ENCODE peak calls at places on chromosomes 1 and 21, in six cellular contexts. G, Q, K, T, Y and L are unnamed samples.

GRCh38 chr1:220894025-220894923 is 15.0 kb downstream of the HLX start:
- DNase-seq in Y (peak), T (no peak), Q (no peak), G (no peak), K (no peak), L (no peak)

GRCh38 chr1:6859415-6860343 is 74.4 kb downstream of the CAMTA1 start:
- DNase-seq in T (no peak), Q (peak), Y (no peak), K (no peak), G (no peak), L (peak)

GRCh38 chr21:31158789-31159581 is 120.7 kb upstream of the KRTAP19-8 start:
- DNase-seq in Q (peak), Y (no peak), K (no peak), T (no peak), G (no peak), L (no peak)

GRCh38 chr1:212738330-212738729 is 38.7 kb upstream of the BATF3 start:
- DNase-seq in G (no peak), K (no peak), Y (no peak), Q (peak), T (no peak), L (peak)

GRCh38 chr1:31760901-31761470 is 3.2 kb downstream of the ADGRB2 start:
- DNase-seq in Q (peak), K (no peak), Y (peak), G (peak), T (peak), L (no peak)

GRCh38 chr1:200857804-200858203 is 15.0 kb upstream of the GPR25 start:
- DNase-seq in Y (no peak), T (no peak), G (no peak), Q (no peak), K (no peak), L (no peak)

GRCh38 chr1:54095543-54096286 is 42.3 kb downstream of the TCEANC2 start:
- DNase-seq in T (no peak), Q (no peak), Y (no peak), K (no peak), G (peak), L (no peak)

GRCh38 chr21:41681939-41682718 is 84.7 kb downstream of the RIPK4 start:
- DNase-seq in G (no peak), T (no peak), Y (no peak), Q (no peak), K (no peak), L (no peak)

DNA sequence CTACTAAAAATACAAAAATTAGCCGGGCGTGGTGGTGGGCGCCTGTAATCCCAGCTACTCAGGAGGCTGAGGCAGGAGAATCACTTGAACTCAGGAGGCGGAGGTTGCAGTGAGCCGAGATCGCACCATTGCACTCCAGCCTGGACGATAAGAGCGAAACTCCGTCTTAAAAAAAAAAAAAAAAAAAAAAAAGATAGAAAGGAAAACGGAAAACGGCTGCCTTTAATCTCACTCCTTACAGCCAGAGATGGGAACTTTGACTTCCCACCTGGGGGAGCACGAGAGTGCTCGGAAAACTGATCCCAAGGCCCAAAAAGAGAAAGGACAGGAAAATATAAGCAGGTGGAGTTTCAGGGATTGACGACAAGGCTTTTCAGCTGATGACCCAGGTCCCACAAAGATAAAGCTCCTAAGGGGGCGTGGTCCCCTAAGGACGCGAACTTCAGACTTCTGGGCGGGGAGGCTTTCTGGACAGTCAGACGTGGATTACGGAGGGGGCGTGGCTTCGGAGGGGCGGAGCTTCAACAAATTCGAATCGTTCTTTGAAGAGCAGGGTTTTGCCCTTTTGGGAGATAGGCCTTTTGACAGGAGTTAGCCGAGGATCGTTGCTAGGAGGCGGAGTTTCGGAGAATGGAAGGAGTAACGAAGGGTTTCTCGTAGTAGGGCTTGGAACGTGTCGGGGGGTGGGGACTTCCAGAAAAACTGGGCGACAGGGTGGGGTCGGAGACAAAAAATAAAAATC is 966 bp upstream of the CKS1B start:
- DNase-seq in T (peak), G (peak), Q (peak), Y (peak), K (peak), L (peak)
- TF ChIP-seq CTCF in T (no peak), G (no peak), Q (peak), Y (peak), K (no peak), L (peak)

DNA sequence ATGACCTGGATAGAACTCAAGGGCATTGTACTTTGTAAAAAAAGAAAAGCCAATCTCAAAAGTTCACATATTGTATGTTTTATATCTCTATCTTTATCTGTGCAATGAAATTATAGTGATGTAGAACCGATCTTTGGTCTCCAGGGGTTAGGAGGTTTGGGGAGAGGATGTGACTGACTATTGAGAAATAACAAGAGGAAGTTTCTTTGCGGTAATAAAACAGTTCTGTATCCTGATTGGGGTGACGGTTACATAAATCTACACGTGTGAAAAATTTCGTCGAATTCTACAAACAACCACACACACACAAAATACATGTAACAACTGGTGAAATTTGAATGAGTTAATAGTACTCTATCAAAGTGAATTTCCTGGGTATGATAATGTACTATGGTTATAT is 10.6 kb upstream of the OR2T33 start:
- DNase-seq in Q (no peak), G (no peak), K (no peak), T (no peak), Y (no peak), L (no peak)
- H3K4me3 ChIP-seq in Q (no peak), G (no peak), K (no peak), T (no peak), Y (no peak), L (no peak)

DNA sequence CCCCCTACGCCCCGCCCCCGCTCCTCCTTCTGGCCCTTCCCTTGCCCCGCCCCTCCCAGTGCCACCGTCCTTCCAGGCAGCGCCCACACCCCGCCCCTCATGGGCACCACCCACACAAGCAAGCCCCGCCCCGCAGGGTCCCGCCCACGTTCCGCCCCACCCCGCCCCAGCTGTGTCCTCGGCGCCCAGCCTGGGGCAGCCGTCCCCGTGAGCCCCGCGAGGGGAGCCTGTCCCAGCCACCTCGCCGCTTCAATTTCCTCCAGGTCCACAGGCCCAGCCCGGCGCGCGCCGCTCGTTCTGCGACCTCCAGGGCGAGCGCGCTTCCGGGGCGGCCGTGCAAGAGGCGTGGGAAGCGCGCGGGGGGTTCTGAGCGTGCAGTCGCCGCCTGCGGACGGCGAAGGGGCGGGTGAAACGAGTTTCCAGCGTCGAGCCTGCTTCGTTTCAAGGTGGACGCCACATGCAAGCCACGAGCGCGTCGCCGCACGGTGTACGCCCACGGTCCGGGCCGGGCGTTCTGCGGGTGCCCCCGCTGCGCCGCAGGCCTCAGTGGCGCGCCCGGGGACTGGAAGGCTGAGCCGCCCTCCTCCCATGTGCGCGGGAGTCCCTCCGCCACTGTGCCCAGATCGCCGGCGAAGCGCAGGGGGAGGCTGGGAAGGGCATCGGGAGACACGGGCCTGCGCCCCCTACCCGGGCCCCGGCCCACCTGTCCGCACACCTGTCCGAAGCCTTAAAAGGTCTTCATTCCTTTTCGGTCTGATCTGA is 10.8 kb upstream of the FAAP20 start:
- DNase-seq in G (peak), Q (peak), T (peak), Y (peak), K (peak), L (peak)
- TF ChIP-seq CTCF in G (no peak), Q (no peak), T (no peak), Y (no peak), K (no peak), L (no peak)

DNA sequence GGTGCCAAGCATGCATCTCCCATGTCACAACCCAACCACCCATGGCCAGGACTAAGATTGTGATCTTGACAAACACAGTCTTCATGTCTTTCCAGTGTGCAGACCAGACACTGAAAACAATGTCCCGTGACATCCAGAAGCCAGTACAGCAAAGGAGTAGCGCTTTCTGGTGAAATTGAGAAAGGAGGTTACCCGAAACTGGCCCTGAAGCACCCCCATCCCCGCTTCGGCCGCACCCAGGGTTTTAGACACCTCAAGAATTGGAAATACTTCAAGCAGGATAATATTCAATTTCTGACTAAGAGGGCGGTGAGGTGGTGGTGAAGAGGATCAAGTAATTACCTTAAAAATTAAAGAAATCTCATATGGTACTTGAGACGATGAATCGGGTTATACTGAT is 10.6 kb upstream of the S100A8 start:
- DNase-seq in K (no peak), T (no peak), G (no peak), Y (no peak), Q (no peak), L (no peak)
- H3K4me3 ChIP-seq in K (no peak), T (no peak), G (no peak), Y (no peak), Q (no peak), L (no peak)

GRCh38 chr1:153790996-153791855 is 16.0 kb downstream of the SLC27A3 start:
- DNase-seq in G (no peak), K (no peak), Q (peak), T (peak), Y (no peak), L (peak)
- TF ChIP-seq CTCF in G (no peak), K (no peak), Q (no peak), T (no peak), Y (no peak), L (no peak)

DNA sequence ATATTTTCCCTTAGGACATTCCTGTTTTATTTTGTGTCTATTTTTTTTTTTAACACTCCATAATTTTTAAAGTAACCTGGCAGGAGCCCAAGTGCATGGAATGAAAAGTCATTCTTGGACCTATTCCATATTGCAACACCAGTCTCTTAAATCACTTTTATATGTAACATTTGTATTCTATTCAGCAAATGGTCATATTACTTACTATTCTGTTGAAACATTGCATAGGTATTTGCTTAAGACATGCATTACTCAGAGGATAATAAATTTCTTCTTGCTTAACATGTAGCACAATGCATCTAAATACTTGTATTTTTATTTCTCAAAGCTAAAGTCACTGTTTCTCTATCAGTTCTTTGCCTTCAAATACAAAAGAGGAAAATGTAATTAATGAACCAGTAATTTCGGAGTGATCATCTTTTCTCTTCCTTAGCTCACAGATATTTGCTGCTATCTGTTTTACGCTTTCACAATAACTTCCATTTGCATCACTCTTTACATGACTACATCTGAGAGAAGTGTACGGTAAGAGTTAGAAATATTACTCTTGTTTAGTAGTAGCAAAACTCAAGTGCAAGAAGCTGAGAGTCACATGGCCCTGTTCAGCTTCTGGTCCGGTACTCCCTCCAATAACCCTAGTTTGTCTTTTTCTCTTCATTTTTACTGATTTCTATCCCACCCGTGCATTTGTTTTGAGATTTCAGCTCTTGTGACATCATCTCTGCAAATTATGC is 394.8 kb downstream of the USP25 start:
- DNase-seq in Q (peak), T (no peak), Y (no peak), K (no peak), G (no peak), L (peak)
- H3K4me3 ChIP-seq in Q (no peak), T (no peak), Y (no peak), K (no peak), G (no peak), L (no peak)

DNA sequence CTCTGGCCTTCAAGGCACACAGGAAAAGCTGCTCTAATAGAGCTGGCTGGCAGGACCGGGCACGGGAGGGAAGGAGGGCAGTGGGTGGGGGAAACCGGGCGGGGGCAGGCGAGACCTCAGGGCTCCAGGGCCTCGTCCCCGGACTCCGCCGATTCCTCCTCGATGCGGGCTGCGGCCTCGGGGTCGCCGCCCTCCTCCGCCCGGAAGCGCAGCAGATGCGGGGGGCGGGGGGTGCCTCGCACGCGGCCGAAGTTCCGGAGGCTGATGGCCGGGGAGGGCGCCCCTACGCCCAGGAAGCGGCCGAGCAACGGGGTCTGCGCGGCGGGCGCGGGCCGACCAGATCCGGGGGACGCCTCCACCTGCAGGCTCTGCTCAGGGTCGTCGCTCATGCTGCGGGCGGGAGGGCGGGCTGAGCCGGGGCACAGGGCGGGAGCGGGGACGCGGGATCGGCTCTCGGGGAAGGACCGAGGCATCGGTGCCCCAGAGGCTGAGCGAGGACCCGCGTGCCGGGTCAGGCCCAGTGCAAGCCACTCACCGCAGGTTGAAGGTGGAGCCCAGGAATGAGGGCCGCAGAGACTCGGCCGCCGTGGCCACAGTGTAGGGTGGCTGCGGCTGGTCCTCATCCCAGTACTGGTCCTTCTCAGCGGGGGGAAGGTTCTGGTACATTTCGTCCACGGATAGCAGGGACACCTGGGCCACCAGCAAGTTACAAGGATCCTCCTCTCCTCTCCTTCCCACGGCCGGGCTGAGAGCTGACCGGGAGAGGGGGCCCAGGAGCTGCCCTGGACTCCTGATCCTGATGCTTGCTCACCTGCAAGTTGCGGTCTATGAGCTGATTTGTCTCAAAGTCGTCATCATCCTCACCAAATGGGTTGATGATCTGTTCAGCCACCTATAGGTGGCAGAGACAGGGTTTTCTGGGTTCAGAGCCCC is 3.6 kb downstream of the BEST4 start:
- DNase-seq in Q (no peak), K (no peak), Y (peak), T (no peak), G (no peak), L (no peak)
- TF ChIP-seq CTCF in Q (no peak), K (no peak), Y (peak), T (no peak), G (no peak), L (peak)

DNA sequence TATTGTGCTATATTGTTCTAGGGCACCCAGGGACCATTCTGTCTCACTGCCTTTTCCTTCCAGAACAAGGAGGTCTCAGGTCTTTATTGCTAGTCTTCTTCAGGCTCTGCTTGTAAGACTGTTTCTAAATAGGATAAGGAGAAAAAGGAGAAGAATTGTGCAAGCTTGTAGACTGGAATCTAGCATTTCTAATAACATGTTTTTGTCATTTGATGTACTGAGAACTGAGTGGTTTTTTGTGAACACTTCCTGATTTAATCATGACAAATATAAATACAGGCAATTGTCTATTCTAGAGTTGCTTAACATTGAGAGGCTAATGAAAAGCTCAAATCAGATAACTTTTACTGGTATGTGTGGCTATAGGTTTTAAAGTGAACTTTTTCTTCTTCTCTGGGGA is 77.6 kb downstream of the CLIC4 start:
- DNase-seq in K (no peak), T (no peak), Q (no peak), Y (no peak), G (no peak), L (no peak)
- H3K4me3 ChIP-seq in K (no peak), T (no peak), Q (no peak), Y (no peak), G (no peak), L (no peak)

GRCh38 chr1:205374205-205375078 is 17.7 kb upstream of the KLHDC8A start:
- DNase-seq in T (no peak), K (no peak), Y (no peak), G (no peak), Q (peak), L (peak)

GRCh38 chr1:205377355-205377754 is 20.6 kb upstream of the KLHDC8A start:
- DNase-seq in Q (no peak), G (no peak), Y (no peak), K (no peak), T (no peak), L (no peak)

GRCh38 chr1:205376739-205377138 is 20.0 kb upstream of the KLHDC8A start:
- DNase-seq in Y (no peak), G (no peak), Q (peak), K (no peak), T (no peak), L (no peak)

GRCh38 chr1:205373022-205373421 is 16.3 kb upstream of the KLHDC8A start:
- DNase-seq in K (no peak), Q (peak), T (no peak), G (no peak), Y (no peak), L (no peak)

DNA sequence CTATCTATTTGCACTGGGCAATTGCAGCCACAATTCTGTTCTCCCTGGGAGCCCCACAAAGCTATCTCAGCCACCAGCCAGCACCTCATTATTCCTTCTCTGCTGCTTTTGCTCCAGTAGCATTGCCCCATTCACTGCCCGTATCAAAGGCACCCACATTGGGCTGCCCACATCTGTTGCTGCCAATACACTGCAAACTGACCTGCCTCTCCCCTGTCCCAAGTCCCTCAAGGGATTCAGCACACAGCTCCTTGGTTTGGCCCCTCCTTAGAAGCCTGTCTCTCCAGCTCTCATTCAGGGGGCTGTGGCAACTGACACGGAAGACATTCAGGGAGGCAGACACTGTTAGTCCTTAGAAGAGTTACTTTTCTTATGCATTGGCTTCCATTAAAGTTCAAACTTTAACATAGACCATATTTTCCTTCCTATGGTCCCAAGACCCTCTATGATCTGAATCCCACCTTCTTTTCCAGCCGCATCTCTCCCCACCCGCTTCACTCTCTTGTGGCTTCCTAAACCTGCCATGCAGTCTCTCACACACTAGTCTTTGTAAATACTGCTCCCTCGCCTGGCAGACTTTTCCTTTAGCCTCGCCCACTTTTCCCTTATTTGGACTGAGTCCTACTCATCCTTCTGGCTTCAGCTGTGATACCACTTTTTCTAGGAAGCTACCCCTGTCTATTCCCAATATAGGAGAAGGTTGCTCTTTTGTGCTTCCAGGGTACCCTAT is 19.3 kb upstream of the KLHDC8A start:
- DNase-seq in T (no peak), Q (peak), Y (peak), K (no peak), G (peak), L (no peak)
- TF ChIP-seq CTCF in T (no peak), Q (no peak), Y (peak), K (no peak), G (no peak), L (no peak)